ENCODE peak calls at places on chromosome 4, in ten cellular contexts. N is IMR-90, L is K562, E is mammary epithelial cell, I is MM.1S, H is PC-9, W is neural progenitor cell, G is GM23338, A is OCI-LY7, X is GM23248. V is an unnamed sample. For H4K20me1, the result is how much of the 10 kb centered on the place peaks cover.

GRCh38 chr4:174521800-174522182 is 497 bp downstream of the HPGD start:
- DNase-seq in N (no peak), L (peak), E (peak), I (peak), H (no peak), W (peak), G (peak), A (no peak), X (peak), V (no peak)

GRCh38 chr4:150385606-150386005 is 196.3 kb upstream of the MAB21L2 start:
- DNase-seq in N (peak), L (no peak), E (peak), I (no peak), H (no peak), W (peak), G (peak), A (no peak), X (peak), V (peak)

GRCh38 chr4:127685292-127685691 is 44.9 kb upstream of the SLC25A31 start:
- DNase-seq in N (peak), L (no peak), E (peak), I (no peak), H (peak), W (no peak), G (no peak), A (no peak), X (peak), V (no peak)

GRCh38 chr4:48138936-48139335 is 4.9 kb upstream of the TXK start:
- DNase-seq in N (no peak), L (no peak), E (no peak), I (peak), H (no peak), W (no peak), G (no peak), A (peak), X (no peak), V (no peak)

GRCh38 chr4:146335763-146336412 is 121.5 kb downstream of the REELD1 start:
- DNase-seq in N (no peak), L (no peak), E (peak), I (no peak), H (peak), W (no peak), G (no peak), A (no peak), X (peak), V (no peak)

GRCh38 chr4:40550900-40551546 is 78.6 kb downstream of the RBM47 start:
- DNase-seq in N (peak), L (peak), E (peak), I (peak), H (peak), W (peak), G (peak), A (peak), X (peak), V (peak)

GRCh38 chr4:100113732-100114131 is 76.5 kb downstream of the DDIT4L start:
- DNase-seq in N (no peak), L (no peak), E (no peak), I (no peak), H (no peak), W (no peak), G (no peak), A (no peak), X (no peak), V (no peak)

GRCh38 chr4:149765630-149766029 is 50.0 kb downstream of the IQCM start:
- DNase-seq in N (peak), L (no peak), E (peak), I (no peak), H (no peak), W (no peak), G (no peak), A (no peak), X (peak), V (peak)

GRCh38 chr4:54165438-54165837 is 63.7 kb upstream of the PDGFRA start:
- DNase-seq in N (peak), L (no peak), E (peak), I (no peak), H (peak), W (no peak), G (no peak), A (no peak), X (peak), V (peak)

GRCh38 chr4:107885865-107886264 is 45.5 kb upstream of the CYP2U1 start:
- DNase-seq in N (no peak), L (no peak), E (no peak), I (no peak), H (no peak), W (no peak), G (no peak), A (no peak), X (no peak), V (no peak)

GRCh38 chr4:185969657-185970056 is 99.3 kb upstream of the TLR3 start:
- DNase-seq in N (no peak), L (no peak), E (no peak), I (no peak), H (no peak), W (no peak), G (no peak), A (no peak), X (no peak), V (no peak)

GRCh38 chr4:67160409-67160808 is 384.9 kb downstream of the CENPC start:
- DNase-seq in N (no peak), L (no peak), E (no peak), I (no peak), H (no peak), W (no peak), G (peak), A (no peak), X (no peak), V (no peak)

GRCh38 chr4:11455201-11455835 is 26.6 kb upstream of the HS3ST1 start:
- DNase-seq in N (no peak), L (no peak), E (no peak), I (no peak), H (no peak), W (no peak), G (no peak), A (no peak), X (no peak), V (no peak)

GRCh38 chr4:11471613-11472012 is 42.9 kb upstream of the HS3ST1 start:
- DNase-seq in N (no peak), L (no peak), E (no peak), I (peak), H (no peak), W (no peak), G (no peak), A (no peak), X (no peak), V (no peak)

GRCh38 chr4:93897559-93897958 is 69.0 kb downstream of the ATOH1 start:
- DNase-seq in N (no peak), L (peak), E (peak), I (peak), H (no peak), W (no peak), G (peak), A (peak), X (peak), V (no peak)

GRCh38 chr4:112973897-112974296 is 75.6 kb upstream of the ANK2 start:
- DNase-seq in N (no peak), L (no peak), E (no peak), I (no peak), H (no peak), W (no peak), G (no peak), A (no peak), X (no peak), V (no peak)

GRCh38 chr4:63919636-63920365 is 489.4 kb downstream of the TECRL start:
- DNase-seq in N (no peak), L (no peak), E (no peak), I (no peak), H (no peak), W (no peak), G (no peak), A (no peak), X (no peak), V (no peak)

GRCh38 chr4:164204434-164204833 is 549.5 kb upstream of the SMIM31 start:
- DNase-seq in N (peak), L (no peak), E (peak), I (no peak), H (peak), W (no peak), G (peak), A (no peak), X (peak), V (peak)

GRCh38 chr4:183398298-183399129 is 45.9 kb upstream of the CDKN2AIP start:
- DNase-seq in N (peak), L (peak), E (peak), I (peak), H (no peak), W (peak), G (peak), A (peak), X (peak), V (peak)

GRCh38 chr4:81031389-81032173 is 1.1 kb downstream of the BMP3 start:
- DNase-seq in N (no peak), L (no peak), E (no peak), I (no peak), H (no peak), W (peak), G (peak), A (peak), X (no peak), V (no peak)

GRCh38 chr4:185270885-185271284 is 61.5 kb downstream of the SNX25 start:
- DNase-seq in N (no peak), L (no peak), E (no peak), I (no peak), H (no peak), W (no peak), G (no peak), A (no peak), X (no peak), V (no peak)

GRCh38 chr4:74671074-74671698 is 123.1 kb downstream of the BTC start:
- DNase-seq in N (peak), L (peak), E (peak), I (peak), H (peak), W (peak), G (peak), A (peak), X (peak), V (peak)

GRCh38 chr4:41963105-41963504 is 18.5 kb upstream of the DCAF4L1 start:
- DNase-seq in N (peak), L (no peak), E (no peak), I (peak), H (no peak), W (peak), G (peak), A (peak), X (peak), V (peak)

GRCh38 chr4:55793479-55793878 is 26.1 kb upstream of the EXOC1L start:
- DNase-seq in N (no peak), L (no peak), E (no peak), I (no peak), H (no peak), W (no peak), G (peak), A (no peak), X (peak), V (no peak)

GRCh38 chr4:81982846-81983540 is 390.8 kb downstream of the HNRNPD start:
- DNase-seq in N (no peak), L (no peak), E (no peak), I (peak), H (no peak), W (no peak), G (no peak), A (peak), X (no peak), V (no peak)

GRCh38 chr4:1683371-1683902 is 676 bp downstream of the FAM53A start:
- DNase-seq in N (peak), L (no peak), E (peak), I (peak), H (peak), W (no peak), G (peak), A (no peak), X (peak), V (peak)

GRCh38 chr4:84615355-84615754 is 32.4 kb downstream of the CDS1 start:
- DNase-seq in N (no peak), L (no peak), E (no peak), I (no peak), H (no peak), W (no peak), G (peak), A (no peak), X (no peak), V (no peak)

GRCh38 chr4:183919173-183919572 is 14.1 kb downstream of the STOX2 start:
- DNase-seq in N (no peak), L (no peak), E (no peak), I (no peak), H (no peak), W (no peak), G (no peak), A (no peak), X (no peak), V (no peak)

GRCh38 chr4:48518143-48518542 is 28.1 kb downstream of the ZAR1 start:
- DNase-seq in N (peak), L (no peak), E (no peak), I (no peak), H (no peak), W (no peak), G (no peak), A (no peak), X (no peak), V (no peak)

GRCh38 chr4:145719752-145720624 is 40.0 kb downstream of the C4orf51 start:
- DNase-seq in N (no peak), L (no peak), E (no peak), I (no peak), H (no peak), W (no peak), G (peak), A (no peak), X (no peak), V (no peak)

GRCh38 chr4:120156115-120156718 is 89.6 kb upstream of the MAD2L1 start:
- DNase-seq in N (peak), L (peak), E (peak), I (peak), H (peak), W (peak), G (peak), A (peak), X (peak), V (peak)

GRCh38 chr4:115537387-115537786 is 424.0 kb upstream of the NDST4 start:
- DNase-seq in N (no peak), L (no peak), E (no peak), I (peak), H (no peak), W (no peak), G (no peak), A (peak), X (peak), V (peak)

GRCh38 chr4:110622841-110623709 is at the start of gene PITX2:
- DNase-seq in N (peak), L (peak), E (peak), I (no peak), H (peak), W (peak), G (peak), A (peak), X (peak), V (peak)

GRCh38 chr4:16123356-16124084 is 39.7 kb upstream of the PROM1 start:
- DNase-seq in N (no peak), L (no peak), E (no peak), I (no peak), H (no peak), W (peak), G (no peak), A (no peak), X (no peak), V (no peak)

GRCh38 chr4:7027913-7028312 is 15.3 kb upstream of the TADA2B start:
- DNase-seq in N (no peak), L (no peak), E (no peak), I (no peak), H (no peak), W (no peak), G (no peak), A (no peak), X (no peak), V (no peak)
- H4K20me1 ChIP-seq in N (under half), L (under half), E (under half), I (under half), H (under half), W (under half), G (under half), A (under half), X (under half), V (under half)

GRCh38 chr4:89640620-89641366 is 196.2 kb downstream of the SNCA start:
- DNase-seq in N (peak), L (peak), E (peak), I (peak), H (no peak), W (peak), G (peak), A (no peak), X (peak), V (peak)
- H3K4me2 ChIP-seq in N (peak), L (no peak), E (no peak), I (no peak), H (no peak), W (peak), G (peak), A (no peak), X (peak), V (peak)

GRCh38 chr4:7843831-7844230 is 95.8 kb downstream of the AFAP1 start:
- DNase-seq in N (no peak), L (no peak), E (no peak), I (no peak), H (no peak), W (no peak), G (no peak), A (no peak), X (no peak), V (no peak)

GRCh38 chr4:7844247-7844991 is 95.2 kb downstream of the AFAP1 start:
- DNase-seq in N (peak), L (peak), E (peak), I (peak), H (peak), W (peak), G (peak), A (peak), X (peak), V (peak)

GRCh38 chr4:7839856-7840255 is 99.8 kb downstream of the AFAP1 start:
- DNase-seq in N (no peak), L (no peak), E (no peak), I (no peak), H (no peak), W (no peak), G (no peak), A (no peak), X (peak), V (no peak)

GRCh38 chr4:7841071-7841470 is 98.6 kb downstream of the AFAP1 start:
- DNase-seq in N (no peak), L (no peak), E (no peak), I (no peak), H (no peak), W (peak), G (no peak), A (no peak), X (no peak), V (no peak)

DNA sequence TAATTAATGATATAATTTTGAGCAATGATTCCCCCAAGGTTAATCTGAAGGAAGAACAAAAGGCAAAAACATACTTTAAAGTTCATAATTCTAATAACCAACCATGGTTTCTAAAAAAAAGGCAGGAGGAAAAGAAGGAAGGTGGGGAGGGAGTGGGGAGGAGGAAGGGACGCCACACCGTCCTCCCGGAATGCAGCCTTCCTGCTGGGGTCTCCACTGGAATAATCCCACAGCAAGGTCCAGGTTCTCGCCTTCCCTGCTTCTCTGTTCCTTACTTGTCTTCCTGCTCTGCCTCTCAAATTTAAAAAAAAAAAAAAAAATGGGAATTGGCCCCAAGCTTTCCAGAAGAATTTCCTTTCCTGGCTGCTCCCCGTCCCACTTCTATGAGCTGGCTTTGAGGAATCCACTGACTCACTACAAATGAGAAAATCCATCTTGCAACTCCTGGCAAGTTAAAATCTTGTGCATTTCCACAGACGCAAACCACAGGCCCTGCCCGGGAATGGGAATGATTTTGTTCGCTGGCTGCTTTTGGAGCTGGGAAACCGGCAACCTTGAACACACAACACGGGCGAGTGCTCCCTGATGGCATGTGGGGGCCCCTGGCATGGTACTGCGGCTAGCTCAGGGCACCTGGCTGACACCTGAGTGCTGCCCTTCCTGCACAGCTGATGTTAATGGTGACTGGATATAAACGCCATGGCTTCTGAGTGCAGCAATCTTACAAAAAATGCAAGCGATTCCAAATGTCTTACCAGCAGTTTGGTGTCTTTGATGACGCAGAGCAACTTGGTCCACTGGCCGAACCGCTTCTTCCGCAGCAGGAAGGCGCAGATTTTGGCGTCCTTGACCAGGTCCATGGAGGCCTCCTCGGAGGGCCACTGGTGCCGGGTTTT is 97.0 kb downstream of the AFAP1 start:
- DNase-seq in N (peak), L (no peak), E (peak), I (no peak), H (peak), W (no peak), G (no peak), A (no peak), X (peak), V (peak)
- H2AFZ ChIP-seq in N (peak), L (no peak), E (peak), I (no peak), H (no peak), W (no peak), G (no peak), A (no peak), X (no peak), V (peak)

GRCh38 chr4:2865381-2865780 is 21.7 kb downstream of the ADD1 start:
- DNase-seq in N (no peak), L (no peak), E (no peak), I (no peak), H (no peak), W (no peak), G (no peak), A (no peak), X (no peak), V (peak)

GRCh38 chr4:2862528-2862927 is 18.9 kb downstream of the ADD1 start:
- DNase-seq in N (peak), L (peak), E (peak), I (no peak), H (peak), W (peak), G (peak), A (no peak), X (peak), V (peak)

GRCh38 chr4:2866160-2866861 is 22.7 kb downstream of the ADD1 start:
- DNase-seq in N (no peak), L (no peak), E (no peak), I (no peak), H (no peak), W (no peak), G (no peak), A (no peak), X (no peak), V (no peak)

GRCh38 chr4:2861631-2862436 is 18.2 kb downstream of the ADD1 start:
- DNase-seq in N (no peak), L (no peak), E (no peak), I (no peak), H (no peak), W (no peak), G (no peak), A (no peak), X (peak), V (no peak)

DNA sequence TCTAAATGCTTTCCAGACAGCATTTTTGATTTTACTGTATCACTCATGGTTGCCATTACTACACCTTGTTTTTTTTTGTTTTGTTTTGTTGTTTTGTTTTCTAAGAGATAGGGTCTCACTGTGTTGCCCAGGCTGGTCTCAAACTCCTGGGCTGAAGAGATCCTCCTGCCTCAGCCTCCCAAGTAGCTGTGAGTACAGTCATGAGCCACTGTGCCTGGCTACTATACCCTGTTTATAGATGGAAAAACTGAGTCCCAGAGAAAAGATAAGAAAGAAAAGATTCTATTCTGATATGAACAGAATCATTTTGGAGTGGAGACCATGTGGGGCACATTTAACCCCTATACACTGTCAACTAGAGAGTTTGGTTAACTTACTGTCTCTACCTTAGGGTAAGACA is 20.0 kb downstream of the ADD1 start:
- DNase-seq in N (no peak), L (no peak), E (no peak), I (no peak), H (no peak), W (no peak), G (no peak), A (no peak), X (no peak), V (no peak)
- H4K20me1 ChIP-seq in N (half or more), L (half or more), E (under half), I (under half), H (under half), W (half or more), G (under half), A (under half), X (half or more), V (under half)

GRCh38 chr4:83297548-83298260 is 13.1 kb upstream of the COQ2 start:
- DNase-seq in N (no peak), L (no peak), E (no peak), I (peak), H (no peak), W (no peak), G (no peak), A (no peak), X (no peak), V (no peak)
- H3K4me2 ChIP-seq in N (no peak), L (no peak), E (no peak), I (peak), H (no peak), W (no peak), G (no peak), A (peak), X (no peak), V (no peak)

GRCh38 chr4:188282620-188283232 is 143.5 kb downstream of the TRIML1 start:
- DNase-seq in N (no peak), L (no peak), E (no peak), I (no peak), H (no peak), W (peak), G (peak), A (no peak), X (no peak), V (no peak)
- H2AFZ ChIP-seq in N (peak), L (no peak), E (no peak), I (no peak), H (no peak), W (peak), G (peak), A (no peak), X (no peak), V (no peak)

GRCh38 chr4:4289055-4289454 is 899 bp downstream of the LYAR start:
- DNase-seq in N (no peak), L (peak), E (no peak), I (no peak), H (no peak), W (no peak), G (no peak), A (peak), X (peak), V (no peak)
- H4K20me1 ChIP-seq in N (under half), L (under half), E (under half), I (under half), H (under half), W (under half), G (under half), A (under half), X (under half), V (under half)